ENCODE peak calls at places on chromosomes 4 and X, in four cellular contexts. I, Z, L and G are unnamed samples.

GRCh38 chrX:148601034-148601433 is 100.6 kb downstream of the AFF2 start:
- DNase-seq in L (no peak), Z (no peak), I (no peak), G (no peak)

GRCh38 chrX:14357314-14357713 is 172.0 kb upstream of the GLRA2 start:
- DNase-seq in I (no peak), Z (no peak), L (no peak), G (no peak)

GRCh38 chrX:135596495-135596894 is 76.0 kb downstream of the INTS6L start:
- DNase-seq in L (peak), Z (peak), I (peak), G (peak)

GRCh38 chr4:8846864-8847263 is 24.8 kb downstream of the HMX1 start:
- DNase-seq in I (no peak), Z (no peak), L (peak), G (no peak)

GRCh38 chrX:9670136-9670905 is 95.3 kb downstream of the GPR143 start:
- DNase-seq in L (no peak), I (no peak), Z (no peak), G (no peak)

GRCh38 chr4:57190651-57191481 is 80.7 kb upstream of the IGFBP7 start:
- DNase-seq in Z (peak), I (peak), L (no peak), G (no peak)

GRCh38 chr4:121358473-121358872 is 22.3 kb downstream of the QRFPR start:
- DNase-seq in Z (no peak), I (no peak), L (no peak), G (no peak)

GRCh38 chr4:23382880-23383279 is 507.0 kb downstream of the PPARGC1A start:
- DNase-seq in L (no peak), Z (no peak), I (no peak), G (no peak)

GRCh38 chrX:133375558-133376340 is 39.5 kb downstream of the GPC4 start:
- DNase-seq in I (no peak), Z (no peak), L (no peak), G (no peak)

GRCh38 chrX:115030635-115031034 is 13.2 kb upstream of the IL13RA2 start:
- DNase-seq in Z (no peak), L (no peak), I (no peak), G (no peak)

GRCh38 chr4:40831462-40831861 is 81.7 kb downstream of the NSUN7 start:
- DNase-seq in I (no peak), Z (no peak), L (no peak), G (no peak)

GRCh38 chrX:30941898-30942297 is 52.8 kb upstream of the TAB3 start:
- DNase-seq in I (no peak), L (no peak), Z (no peak), G (no peak)

GRCh38 chr4:18075823-18076433 is 54.4 kb upstream of the LCORL start:
- DNase-seq in Z (peak), I (no peak), L (no peak), G (peak)

GRCh38 chr4:80035336-80035735 is 37.7 kb downstream of the ANTXR2 start:
- DNase-seq in Z (peak), I (no peak), L (no peak), G (peak)

GRCh38 chr4:94256833-94257232 is 49.2 kb downstream of the SMARCAD1 start:
- DNase-seq in L (no peak), I (no peak), Z (no peak), G (no peak)

GRCh38 chrX:103941201-103941975 is 21.0 kb upstream of the TMSB15B start:
- DNase-seq in I (peak), L (no peak), Z (peak), G (no peak)

GRCh38 chr4:10587697-10588096 is 96.9 kb downstream of the CLNK start:
- DNase-seq in I (no peak), L (no peak), Z (no peak), G (no peak)

GRCh38 chrX:35919536-35920309 is at the start of gene CFAP47:
- DNase-seq in I (peak), L (no peak), Z (peak), G (peak)

GRCh38 chrX:13432376-13432775 is 112.5 kb upstream of the ATXN3L start:
- DNase-seq in I (no peak), L (no peak), Z (peak), G (no peak)

GRCh38 chr4:181752516-181752915 is 490.7 kb upstream of the TENM3 start:
- DNase-seq in Z (no peak), L (no peak), I (no peak), G (no peak)

GRCh38 chrX:9662148-9662547 is 103.5 kb downstream of the GPR143 start:
- DNase-seq in L (no peak), Z (no peak), I (no peak), G (no peak)

GRCh38 chrX:100975212-100975611 is 5.7 kb downstream of the ARL13A start:
- DNase-seq in Z (no peak), I (no peak), L (no peak), G (no peak)

GRCh38 chr4:153295131-153295755 is 49.2 kb upstream of the MND1 start:
- DNase-seq in I (no peak), Z (peak), L (no peak), G (no peak)

GRCh38 chr4:173270312-173271027 is 63.7 kb downstream of the HMGB2 start:
- DNase-seq in I (no peak), L (no peak), Z (peak), G (no peak)

GRCh38 chrX:29690061-29690460 is 525.3 kb upstream of the MAGEB2 start:
- DNase-seq in I (no peak), Z (no peak), L (no peak), G (no peak)

GRCh38 chrX:119763175-119763574 is 4.8 kb downstream of the SOWAHD start:
- DNase-seq in Z (no peak), I (no peak), L (no peak), G (no peak)

GRCh38 chrX:545488-545887 is 85.1 kb upstream of the SHOX start:
- DNase-seq in L (no peak), I (no peak), Z (peak), G (no peak)

GRCh38 chrX:123588723-123589122 is 144.1 kb downstream of the THOC2 start:
- DNase-seq in L (no peak), Z (no peak), I (no peak), G (no peak)

GRCh38 chr4:187304131-187304530 is 580.5 kb upstream of the FAT1 start:
- DNase-seq in I (no peak), L (no peak), Z (no peak), G (no peak)

GRCh38 chr4:6440506-6441201 is 31.8 kb downstream of the PPP2R2C start:
- DNase-seq in L (peak), I (no peak), Z (no peak), G (no peak)
- TF ChIP-seq CTCF in L (no peak), I (no peak), Z (no peak), G (no peak)

GRCh38 chr4:163534056-163534455 is 39.6 kb downstream of the TMA16 start:
- DNase-seq in I (no peak), L (no peak), Z (no peak), G (no peak)

GRCh38 chr4:163523791-163524365 is 29.4 kb downstream of the TMA16 start:
- DNase-seq in L (no peak), I (no peak), Z (no peak), G (no peak)

GRCh38 chr4:163527172-163527571 is 32.7 kb downstream of the TMA16 start:
- DNase-seq in Z (no peak), L (no peak), I (no peak), G (no peak)

GRCh38 chr4:163525982-163526381 is 31.5 kb downstream of the TMA16 start:
- DNase-seq in I (no peak), Z (no peak), L (no peak), G (no peak)

GRCh38 chr4:163528618-163529017 is 34.1 kb downstream of the TMA16 start:
- DNase-seq in Z (no peak), L (no peak), I (no peak), G (no peak)
- TF ChIP-seq POLR2A in Z (no peak), L (no peak), I (no peak), G (no peak)

DNA sequence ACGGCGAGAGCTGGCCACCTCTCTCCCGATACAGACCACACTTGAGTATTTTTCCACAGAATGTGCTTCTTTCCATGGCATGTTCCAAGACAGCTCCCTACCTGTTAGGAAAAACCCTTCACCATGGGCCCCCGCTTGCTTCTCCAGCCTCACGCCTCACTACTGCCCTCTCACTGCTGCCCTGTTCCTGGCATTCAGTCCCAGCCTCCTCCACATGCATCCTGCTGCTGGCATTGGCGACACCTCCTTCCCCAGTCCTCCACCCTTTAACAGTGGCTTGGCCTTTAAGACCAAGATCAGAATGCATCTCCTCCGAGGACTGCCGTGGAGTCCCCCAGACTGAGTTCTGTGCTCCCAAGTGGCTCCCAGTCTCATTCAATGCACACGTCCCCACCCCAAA is 10.7 kb downstream of the PNMA6F start:
- DNase-seq in I (no peak), L (no peak), Z (no peak), G (no peak)
- TF ChIP-seq CTCF in I (no peak), L (no peak), Z (no peak), G (no peak)

GRCh38 chr4:73343432-73343831 is 60.7 kb upstream of the ALB start:
- DNase-seq in Z (no peak), L (no peak), I (no peak), G (no peak)
- TF ChIP-seq POLR2A in Z (no peak), L (no peak), I (no peak), G (no peak)

GRCh38 chrX:71301195-71301924 is at the start of gene ITGB1BP2:
- DNase-seq in I (no peak), L (no peak), Z (no peak), G (no peak)

GRCh38 chrX:71292669-71293379 is 8.7 kb upstream of the ITGB1BP2 start:
- DNase-seq in L (no peak), I (no peak), Z (no peak), G (no peak)

GRCh38 chrX:71302461-71303213 is 1.1 kb downstream of the ITGB1BP2 start:
- DNase-seq in I (no peak), L (no peak), Z (no peak), G (no peak)

GRCh38 chrX:71296806-71297205 is 4.7 kb upstream of the ITGB1BP2 start:
- DNase-seq in L (no peak), Z (no peak), I (no peak), G (no peak)

DNA sequence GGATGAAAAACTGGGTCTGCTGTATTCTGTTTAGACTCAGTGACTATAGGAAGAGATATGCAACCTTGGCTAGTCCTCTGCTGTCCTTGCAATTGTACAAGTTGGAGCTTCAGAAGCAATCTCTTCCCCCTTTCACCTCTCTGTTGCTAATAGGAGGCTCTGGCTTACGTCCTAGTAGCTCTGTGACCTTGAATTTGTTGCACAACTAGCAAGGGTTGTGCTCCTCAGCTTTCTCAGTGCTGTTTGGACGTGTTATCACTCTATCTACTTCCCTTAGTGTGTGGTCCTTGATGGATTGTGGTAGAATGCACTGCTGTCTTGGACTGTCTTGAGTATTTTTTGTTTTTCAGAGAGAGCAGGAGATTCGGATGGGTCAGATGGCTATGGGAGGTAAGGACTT is 3.4 kb upstream of the ITGB1BP2 start:
- DNase-seq in Z (no peak), L (no peak), I (no peak), G (no peak)
- TF ChIP-seq CTCF in Z (no peak), L (no peak), I (no peak), G (no peak)

GRCh38 chrX:108071578-108071977 is 19.8 kb downstream of the PSMD10 start:
- DNase-seq in I (no peak), L (no peak), Z (no peak), G (no peak)

GRCh38 chrX:108068121-108068520 is 23.2 kb downstream of the PSMD10 start:
- DNase-seq in I (no peak), L (no peak), Z (no peak), G (no peak)

GRCh38 chrX:108072746-108073145 is 18.6 kb downstream of the PSMD10 start:
- DNase-seq in I (no peak), L (no peak), Z (no peak), G (no peak)

DNA sequence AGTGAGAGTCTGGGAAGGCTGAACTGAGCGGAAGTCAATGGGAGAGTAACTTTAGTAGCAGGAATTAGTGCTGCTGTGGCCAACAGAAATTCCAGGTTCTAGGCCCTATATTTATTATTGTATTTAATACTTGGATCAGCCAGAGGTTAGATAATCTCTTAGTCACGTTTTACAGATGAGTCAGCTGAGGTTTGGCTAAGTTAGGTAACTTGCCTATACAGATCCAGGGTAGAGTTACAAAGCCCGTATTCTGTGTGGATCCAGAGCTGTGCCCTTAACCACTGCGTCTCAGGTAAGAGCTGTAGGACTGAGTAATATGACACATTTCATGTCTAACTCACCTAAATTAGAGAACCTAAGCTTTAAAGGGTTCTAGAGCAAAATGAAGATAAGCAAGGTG is 20.5 kb downstream of the PSMD10 start:
- DNase-seq in Z (no peak), L (no peak), I (no peak), G (no peak)
- TF ChIP-seq POLR2A in Z (no peak), L (no peak), I (no peak), G (no peak)